ENCODE peak calls at places on chromosomes 12 and 14, in five cellular contexts. A, Y, G, D and C are unnamed samples.

GRCh38 chr12:92030618-92031017 is 115.0 kb downstream of the BTG1 start:
- DNase-seq in A (no peak), Y (peak; percentile 51), G (peak; percentile 73), D (no peak), C (peak; percentile 93)

GRCh38 chr14:103116645-103117044 is 6.6 kb upstream of the TNFAIP2 start:
- DNase-seq in A (no peak), Y (no peak), G (no peak), D (no peak), C (no peak)

GRCh38 chr12:39905152-39905551 is 200.7 kb downstream of the SLC2A13 start:
- DNase-seq in A (peak; percentile 89), Y (peak; percentile 38), G (peak; percentile 48), D (peak; percentile 87), C (peak; percentile 61)

GRCh38 chr12:53098982-53099651 is 1.6 kb downstream of the IGFBP6 start:
- DNase-seq in A (peak; percentile 99), Y (peak; percentile 89), G (peak; percentile 98), D (peak; percentile 98), C (peak; percentile 95)

GRCh38 chr12:3655331-3655900 is 97.5 kb downstream of the CRACR2A start:
- DNase-seq in A (peak; percentile 56), Y (no peak), G (peak; percentile 17), D (no peak), C (peak; percentile 12)

GRCh38 chr12:50220357-50221061 is 53.3 kb upstream of the CERS5 start:
- DNase-seq in A (no peak), Y (no peak), G (peak; percentile 75), D (peak; percentile 78), C (peak; percentile 79)

GRCh38 chr12:3168223-3168770 is 91.1 kb downstream of the TSPAN9 start:
- DNase-seq in A (no peak), Y (no peak), G (peak; percentile 15), D (no peak), C (no peak)

GRCh38 chr12:94146166-94146565 is 2.2 kb upstream of the PLXNC1 start:
- DNase-seq in A (no peak), Y (no peak), G (no peak), D (no peak), C (no peak)

GRCh38 chr12:105322070-105322469 is 8.4 kb upstream of the C12orf75 start:
- DNase-seq in A (no peak), Y (no peak), G (no peak), D (peak; percentile 91), C (no peak)

GRCh38 chr12:104295954-104296353 is 7.6 kb upstream of the EID3 start:
- DNase-seq in A (no peak), Y (no peak), G (peak; percentile 55), D (no peak), C (no peak)

GRCh38 chr12:132106921-132107320 is 37.2 kb downstream of the DDX51 start:
- DNase-seq in A (no peak), Y (no peak), G (no peak), D (no peak), C (peak; percentile 5)

GRCh38 chr12:106090586-106091411 is 48.0 kb downstream of the NUAK1 start:
- DNase-seq in A (no peak), Y (no peak), G (peak; percentile 68), D (peak; percentile 87), C (peak; percentile 88)

GRCh38 chr12:52050116-52050770 is 999 bp upstream of the NR4A1 start:
- DNase-seq in A (peak; percentile 94), Y (no peak), G (peak; percentile 79), D (no peak), C (peak; percentile 55)

GRCh38 chr12:94575024-94575423 is 75.3 kb downstream of the TMCC3 start:
- DNase-seq in A (no peak), Y (no peak), G (no peak), D (no peak), C (no peak)

GRCh38 chr14:68268197-68268596 is 448.6 kb downstream of the RAD51B start:
- DNase-seq in A (no peak), Y (no peak), G (no peak), D (no peak), C (no peak)

GRCh38 chr12:6238875-6239274 is 38.7 kb downstream of the CD9 start:
- DNase-seq in A (no peak), Y (no peak), G (no peak), D (no peak), C (no peak)

GRCh38 chr12:110932048-110932447 is 11.7 kb upstream of the MYL2 start:
- DNase-seq in A (peak; percentile 50), Y (no peak), G (peak; percentile 25), D (no peak), C (no peak)

GRCh38 chr14:70027785-70028428 is 148.7 kb downstream of the SMOC1 start:
- DNase-seq in A (peak; percentile 91), Y (peak; percentile 71), G (peak; percentile 56), D (peak; percentile 26), C (peak; percentile 33)

GRCh38 chr12:21526053-21526452 is at the start of gene SPX:
- DNase-seq in A (no peak), Y (no peak), G (peak; percentile 5), D (peak; percentile 11), C (peak; percentile 7)

GRCh38 chr12:6068226-6068625 is 56.2 kb downstream of the VWF start:
- DNase-seq in A (no peak), Y (no peak), G (no peak), D (peak; percentile 44), C (no peak)

GRCh38 chr12:51000245-51000644 is 25.9 kb downstream of the SLC11A2 start:
- DNase-seq in A (no peak), Y (no peak), G (no peak), D (peak; percentile 75), C (no peak)

GRCh38 chr12:67697981-67698380 is 49.4 kb downstream of the DYRK2 start:
- DNase-seq in A (no peak), Y (no peak), G (no peak), D (peak; percentile 84), C (no peak)

GRCh38 chr14:80150301-80150700 is 61.0 kb downstream of the DIO2 start:
- DNase-seq in A (no peak), Y (no peak), G (no peak), D (no peak), C (no peak)

GRCh38 chr12:104299842-104300481 is 3.6 kb upstream of the EID3 start:
- DNase-seq in A (no peak), Y (no peak), G (peak; percentile 58), D (no peak), C (peak; percentile 42)

GRCh38 chr12:116142936-116143882 is 134.3 kb downstream of the MED13L start:
- DNase-seq in A (no peak), Y (no peak), G (peak; percentile 78), D (peak; percentile 75), C (peak; percentile 85)

GRCh38 chr14:67973415-67973814 is 153.8 kb downstream of the RAD51B start:
- DNase-seq in A (no peak), Y (no peak), G (no peak), D (no peak), C (no peak)

GRCh38 chr12:47346251-47347019 is 266.7 kb upstream of the AMIGO2 start:
- DNase-seq in A (no peak), Y (no peak), G (no peak), D (peak; percentile 34), C (no peak)

GRCh38 chr12:119061208-119061796 is 80.0 kb downstream of the SRRM4 start:
- DNase-seq in A (no peak), Y (peak; percentile 11), G (peak; percentile 35), D (peak; percentile 9), C (peak; percentile 37)

GRCh38 chr14:54109521-54110120 is 153.0 kb upstream of the BMP4 start:
- DNase-seq in A (no peak), Y (no peak), G (no peak), D (no peak), C (no peak)

GRCh38 chr14:36510078-36510799 is 9.8 kb downstream of the NKX2-1 start:
- DNase-seq in A (no peak), Y (no peak), G (no peak), D (no peak), C (no peak)

GRCh38 chr12:113040722-113041168 is 15.8 kb upstream of the DTX1 start:
- DNase-seq in A (peak; percentile 93), Y (peak; percentile 41), G (peak; percentile 98), D (peak; percentile 44), C (peak; percentile 91)

DNA sequence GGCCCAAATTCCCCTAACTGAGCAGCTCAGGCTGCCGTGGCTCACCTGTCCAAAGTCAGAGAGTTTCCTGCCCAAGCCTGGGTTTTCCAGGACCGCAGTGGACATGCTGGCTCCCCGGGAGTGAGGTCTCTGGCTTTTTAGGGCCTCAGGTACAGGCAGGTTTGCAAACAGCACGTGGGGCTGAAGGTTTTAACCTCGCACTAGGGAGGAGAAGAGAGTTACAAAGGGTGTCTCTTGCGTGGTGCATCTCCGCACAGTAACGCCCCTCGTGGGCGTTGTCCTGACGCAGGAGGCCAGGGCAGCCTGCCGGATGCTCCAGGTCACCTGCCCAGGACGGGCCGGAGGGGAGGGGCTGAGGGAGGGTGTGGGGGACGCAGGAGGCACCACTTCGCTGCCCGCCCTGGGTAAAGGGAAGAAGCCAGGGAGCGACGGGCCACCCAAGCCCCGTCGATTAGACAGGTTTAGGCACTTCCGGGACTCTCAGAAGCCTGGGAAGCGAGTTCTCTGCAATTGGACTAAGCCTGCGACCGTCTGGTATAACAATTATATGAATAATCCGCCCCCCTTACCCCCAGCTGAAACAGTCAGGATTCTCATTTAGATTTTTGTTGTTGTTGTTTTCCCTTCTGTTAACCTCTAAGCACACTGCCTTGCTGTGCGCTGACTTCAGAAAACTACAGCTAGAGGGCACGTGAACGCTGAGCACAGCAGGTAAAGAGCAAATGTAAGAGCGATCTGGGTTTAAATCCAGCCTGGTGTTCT is at the start of gene PAH:
- DNase-seq in A (peak; percentile 82), Y (peak; percentile 35), G (no peak), D (no peak), C (no peak)
- TF ChIP-seq CTCF in A (no peak), Y (no peak), G (no peak), D (no peak), C (no peak)

DNA sequence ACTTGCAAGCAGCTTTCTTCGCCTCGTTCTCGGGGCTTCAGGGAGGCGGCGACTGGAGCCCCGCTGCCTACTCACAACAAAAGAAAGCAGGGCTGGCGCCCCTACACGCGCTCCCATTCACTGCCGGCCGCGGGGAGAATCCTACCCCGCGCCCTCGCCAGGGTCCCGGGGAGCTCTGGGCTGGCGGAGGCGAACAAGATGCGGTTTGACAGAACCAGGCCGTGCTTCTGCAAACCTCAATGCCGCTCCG is 820 bp downstream of the TBX5 start:
- DNase-seq in A (no peak), Y (no peak), G (peak; percentile 35), D (no peak), C (peak; percentile 47)
- H3K4me3 ChIP-seq in A (peak overlapping the region; percentile 2), Y (no peak overlapping the region), G (peak overlapping the region; percentile 55), D (peak overlapping the region; percentile 74), C (peak overlapping the region; percentile 70)

GRCh38 chr14:94598816-94599655 is 13.2 kb upstream of the SERPINA3 start:
- DNase-seq in A (peak; percentile 91), Y (peak; percentile 76), G (peak; percentile 97), D (peak; percentile 95), C (peak; percentile 88)
- TF ChIP-seq CTCF in A (peak; percentile 96), Y (no peak), G (peak; percentile 46), D (no peak), C (no peak)

GRCh38 chr14:64795921-64796320 is 83.8 kb downstream of the SPTB start:
- DNase-seq in A (no peak), Y (no peak), G (no peak), D (no peak), C (no peak)
- H3K4me3 ChIP-seq in A (no peak overlapping the region), Y (no peak overlapping the region), G (no peak overlapping the region), D (no peak overlapping the region), C (no peak overlapping the region)

DNA sequence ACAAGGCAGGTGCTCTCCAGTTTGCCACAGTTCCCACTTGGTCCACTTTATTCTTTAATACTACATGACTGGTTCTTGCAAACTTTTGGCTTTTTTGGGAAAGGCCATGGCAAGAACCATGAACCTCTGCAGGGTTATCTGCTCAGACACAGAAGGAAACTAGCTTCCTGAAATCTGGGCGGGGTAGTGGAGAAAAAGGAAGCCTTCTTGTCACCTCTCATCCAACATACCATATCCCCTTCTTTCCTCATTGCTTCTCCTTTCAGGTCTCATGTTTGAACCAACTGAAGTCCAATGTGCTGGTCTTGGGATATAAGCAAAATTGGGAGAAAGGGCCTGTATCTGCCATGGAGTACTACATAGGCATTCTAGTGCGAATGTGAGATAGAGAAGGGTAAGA is 5.5 kb upstream of the KLHL33 start:
- DNase-seq in A (peak; percentile 1), Y (no peak), G (no peak), D (no peak), C (no peak)
- TF ChIP-seq CTCF in A (no peak), Y (no peak), G (no peak), D (no peak), C (no peak)